ENCODE peak calls at places on chromosomes 13 and 19, in five cellular contexts. Y is AG09309; G is CD8-positive, alpha-beta T cell; E is AG04450; W is cardiac muscle cell. H is an unnamed sample.

GRCh38 chr19:35975608-35976214 is 19.3 kb upstream of the SDHAF1 start:
- DNase-seq in G (no peak), W (peak), Y (no peak), E (no peak), H (no peak)

GRCh38 chr19:45117666-45118065 is 24.7 kb downstream of the PPP1R37 start:
- DNase-seq in E (no peak), W (no peak), Y (no peak), G (no peak), H (no peak)

GRCh38 chr19:383922-384800 is 24.8 kb downstream of the C2CD4C start:
- DNase-seq in G (no peak), Y (no peak), E (no peak), W (peak), H (no peak)

GRCh38 chr19:34336781-34337271 is 28.2 kb upstream of the GPI start:
- DNase-seq in E (no peak), W (peak), Y (no peak), G (peak), H (no peak)

GRCh38 chr13:113034451-113035208 is 65.6 kb downstream of the MCF2L start:
- DNase-seq in Y (no peak), W (peak), G (no peak), E (peak), H (peak)

GRCh38 chr13:114017028-114017630 is 43.3 kb upstream of the C13orf46 start:
- DNase-seq in W (no peak), Y (no peak), E (peak), G (no peak), H (peak)

GRCh38 chr13:33092422-33092987 is 76.3 kb downstream of the KL start:
- DNase-seq in W (no peak), Y (no peak), G (no peak), E (no peak), H (no peak)

GRCh38 chr13:21670883-21671792 is at the start of gene FGF9:
- DNase-seq in Y (peak), E (no peak), W (peak), G (peak), H (peak)

GRCh38 chr13:105220063-105220462 is 1315.4 kb downstream of the EFNB2 start:
- DNase-seq in W (no peak), E (no peak), G (no peak), Y (no peak), H (no peak)

GRCh38 chr13:69107436-69107835 is 1000.2 kb upstream of the ATXN8OS start:
- DNase-seq in W (no peak), G (no peak), E (no peak), Y (no peak), H (no peak)

GRCh38 chr19:46032597-46033025 is 8.2 kb downstream of the IGFL4 start:
- DNase-seq in W (no peak), E (no peak), Y (no peak), G (no peak), H (no peak)

GRCh38 chr19:5805465-5806132 is 732 bp downstream of the NRTN start:
- DNase-seq in Y (no peak), E (no peak), W (peak), G (peak), H (no peak)
- H3K4me3 ChIP-seq in Y (no peak), E (peak), W (peak), G (no peak), H (no peak)

DNA sequence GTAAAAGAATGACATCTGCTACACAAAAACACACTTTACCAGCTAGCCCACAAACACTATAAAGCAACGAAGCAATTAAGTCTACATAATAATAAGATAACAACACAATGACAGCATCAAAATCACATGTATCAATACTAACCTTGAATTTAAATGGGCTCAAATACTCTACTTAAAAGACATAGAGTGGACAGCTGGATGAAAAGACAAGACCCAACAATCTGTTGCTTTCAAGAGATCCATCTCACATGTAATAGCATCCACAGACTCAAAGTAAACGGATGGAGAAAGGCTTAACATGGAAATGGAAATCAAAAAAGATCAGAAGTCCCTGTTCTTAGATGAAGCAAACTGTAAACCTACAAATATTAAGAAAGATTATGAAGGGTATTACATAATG is 2175.9 kb downstream of the PCDH9 start:
- DNase-seq in E (no peak), Y (no peak), W (no peak), G (no peak), H (no peak)
- TF ChIP-seq CTCF in E (no peak), Y (no peak), W (no peak), G (no peak), H (no peak)

GRCh38 chr19:14090509-14091085 is at the start of gene SAMD1:
- DNase-seq in E (peak), G (peak), Y (peak), W (peak), H (peak)

GRCh38 chr19:14091086-14091884 is 734 bp upstream of the SAMD1 start:
- DNase-seq in Y (no peak), G (peak), W (no peak), E (no peak), H (no peak)

GRCh38 chr19:14089662-14090508 is 666 bp downstream of the SAMD1 start:
- DNase-seq in W (peak), G (peak), Y (no peak), E (no peak), H (no peak)

GRCh38 chr19:14093117-14093784 is 2.7 kb upstream of the SAMD1 start:
- DNase-seq in Y (no peak), E (no peak), W (no peak), G (no peak), H (no peak)

DNA sequence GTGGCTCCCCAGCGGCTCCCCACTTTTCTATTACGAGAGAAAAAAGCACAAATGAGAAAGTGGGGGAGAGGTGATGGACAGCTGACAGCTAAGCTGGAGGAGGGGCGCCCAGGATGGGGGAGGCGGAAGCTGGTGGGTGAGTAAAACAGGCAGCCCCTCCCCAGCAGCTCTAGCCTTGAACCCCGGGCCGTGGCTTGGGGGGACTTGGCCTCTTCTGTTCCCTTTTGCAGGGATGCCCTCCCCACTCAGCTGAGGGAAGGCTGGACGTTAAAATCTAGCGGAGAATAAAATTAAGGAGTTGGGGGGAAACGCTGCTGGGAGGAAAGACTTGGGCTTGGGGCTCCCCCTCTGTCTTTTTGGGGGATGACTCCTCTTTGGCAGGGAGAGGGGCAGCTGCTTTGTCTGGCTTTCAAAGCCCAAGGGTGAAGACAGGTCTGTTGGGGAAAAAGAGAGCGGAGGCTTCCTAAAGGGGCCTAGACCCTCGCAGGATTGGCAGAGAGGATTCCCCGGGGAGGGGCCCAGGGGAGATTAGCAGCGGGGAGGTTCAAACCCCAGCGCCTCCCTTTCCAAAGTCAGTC is 1.4 kb upstream of the SAMD1 start:
- DNase-seq in G (peak), Y (no peak), E (no peak), W (no peak), H (no peak)
- H3K4me3 ChIP-seq in G (peak), Y (peak), E (peak), W (peak), H (peak)

GRCh38 chr19:48637948-48638830 is 1.0 kb upstream of the DBP start:
- DNase-seq in E (peak), Y (peak), W (peak), G (peak), H (peak)

GRCh38 chr19:48635263-48635965 is 1.8 kb downstream of the DBP start:
- DNase-seq in W (peak), E (no peak), Y (no peak), G (peak), H (no peak)

GRCh38 chr19:48635966-48636858 is 967 bp downstream of the DBP start:
- DNase-seq in G (no peak), W (peak), Y (no peak), E (no peak), H (no peak)

GRCh38 chr19:48637449-48637947 is 319 bp upstream of the DBP start:
- DNase-seq in W (peak), G (peak), E (peak), Y (peak), H (peak)

GRCh38 chr19:48636859-48637448 is at the start of gene DBP:
- DNase-seq in W (peak), G (no peak), Y (no peak), E (no peak), H (no peak)
- TF ChIP-seq CTCF in W (peak), G (no peak), Y (peak), E (peak), H (no peak)

DNA sequence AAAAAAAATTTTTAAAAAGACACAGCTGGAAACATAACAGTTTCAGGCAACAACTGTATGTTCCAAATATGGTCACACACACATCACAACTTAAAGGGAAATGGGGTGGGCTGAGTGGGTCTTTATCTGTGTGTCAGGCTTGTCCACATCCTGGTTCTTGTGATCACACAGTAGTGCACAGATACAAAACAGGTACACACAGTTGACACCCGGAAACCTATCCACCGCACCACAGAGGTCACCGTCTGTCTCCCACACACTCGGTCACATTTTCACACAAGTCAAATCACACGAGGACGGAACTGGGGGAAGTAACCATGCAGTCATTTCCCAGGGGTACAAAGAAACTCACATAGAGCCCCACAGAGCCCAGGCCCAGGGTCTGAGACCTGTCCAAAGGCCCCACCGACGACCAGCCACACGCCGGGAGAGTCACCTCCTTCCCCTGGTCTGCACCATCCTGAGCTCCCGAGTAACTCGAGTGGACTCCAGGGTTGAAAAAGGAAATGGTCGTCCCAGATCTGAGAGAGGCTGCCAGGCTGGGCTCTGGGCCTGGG is 1.4 kb upstream of the PPAN start:
- DNase-seq in Y (no peak), G (peak), E (no peak), W (no peak), H (no peak)
- H3K4me3 ChIP-seq in Y (no peak), G (peak), E (no peak), W (no peak), H (no peak)

GRCh38 chr13:110812111-110812868 is 98.8 kb downstream of the ING1 start:
- DNase-seq in Y (no peak), W (no peak), G (no peak), E (no peak), H (no peak)
- TF ChIP-seq CTCF in Y (peak), W (peak), G (no peak), E (peak), H (peak)

GRCh38 chr13:98326274-98326673 is 149.2 kb upstream of the RNF113B start:
- DNase-seq in W (no peak), E (no peak), Y (no peak), G (no peak), H (no peak)

GRCh38 chr13:98325724-98326123 is 148.7 kb upstream of the RNF113B start:
- DNase-seq in G (no peak), W (no peak), E (no peak), Y (no peak), H (no peak)

GRCh38 chr13:98327326-98328314 is 150.6 kb upstream of the RNF113B start:
- DNase-seq in Y (peak), W (peak), E (peak), G (no peak), H (peak)

GRCh38 chr13:98332222-98332621 is 155.2 kb upstream of the RNF113B start:
- DNase-seq in W (no peak), Y (no peak), G (no peak), E (no peak), H (no peak)

GRCh38 chr13:98328511-98328910 is 151.4 kb upstream of the RNF113B start:
- DNase-seq in G (no peak), Y (no peak), E (no peak), W (no peak), H (no peak)
- H3K4me3 ChIP-seq in G (no peak), Y (no peak), E (no peak), W (no peak), H (no peak)